ENCODE peak calls at places on chromosomes 3 and 15, in seven cellular contexts. M is endodermal cell; P is NCI-H2171 treated with DMSO at 0.1 percent for 48 hours; G is fibroblast of the conjunctiva; V is stimulated activated naive CD8-positive, alpha-beta T cell treated with anti-CD3 and anti-CD28 coated beads, Interleukin-15, amount 100 ng/mL, for 72 hours; E is NB4; Y is GF-D8. D is an unnamed sample.

GRCh38 chr3:180358179-180358578 is 243.8 kb upstream of the TTC14 start:
- DNase-seq in M (no peak), P (no peak), G (no peak), V (no peak), E (no peak), Y (no peak), D (no peak)

GRCh38 chr3:46884929-46885328 is 7.4 kb downstream of the PTH1R start:
- DNase-seq in M (no peak), P (no peak), G (no peak), V (no peak), E (no peak), Y (no peak), D (no peak)

GRCh38 chr15:78000089-78000926 is 77.2 kb downstream of the TBC1D2B start:
- DNase-seq in M (peak; percentile 98), P (peak; percentile 15), G (peak; percentile 64), V (peak; percentile 82), E (peak; percentile 78), Y (no peak), D (peak; percentile 96)

GRCh38 chr3:10940106-10940505 is 52.4 kb upstream of the SLC6A1 start:
- DNase-seq in M (no peak), P (no peak), G (no peak), V (no peak), E (no peak), Y (no peak), D (no peak)

GRCh38 chr15:51793521-51793920 is 35.9 kb upstream of the TMOD3 start:
- DNase-seq in M (no peak), P (no peak), G (peak; percentile 75), V (no peak), E (no peak), Y (no peak), D (no peak)

GRCh38 chr3:110436209-110436608 is 635.4 kb upstream of the NECTIN3 start:
- DNase-seq in M (no peak), P (no peak), G (no peak), V (no peak), E (no peak), Y (no peak), D (no peak)

GRCh38 chr3:133472242-133472641 is 72.4 kb downstream of the BFSP2 start:
- DNase-seq in M (peak; percentile 83), P (no peak), G (no peak), V (no peak), E (no peak), Y (no peak), D (peak; percentile 86)

GRCh38 chr15:57752426-57752825 is 45.9 kb downstream of the POLR2M start:
- DNase-seq in M (peak; percentile 76), P (no peak), G (no peak), V (no peak), E (no peak), Y (no peak), D (no peak)

GRCh38 chr15:36814085-36814484 is 234.7 kb downstream of the CDIN1 start:
- DNase-seq in M (no peak), P (no peak), G (no peak), V (no peak), E (no peak), Y (no peak), D (no peak)

GRCh38 chr3:97825101-97825500 is 3.3 kb downstream of the CRYBG3 start:
- DNase-seq in M (no peak), P (no peak), G (no peak), V (no peak), E (no peak), Y (no peak), D (no peak)

GRCh38 chr3:113717818-113718217 is 21.4 kb upstream of the USF3 start:
- DNase-seq in M (no peak), P (no peak), G (no peak), V (no peak), E (no peak), Y (no peak), D (no peak)

GRCh38 chr3:147521646-147522045 is 112.5 kb downstream of the ZIC1 start:
- DNase-seq in M (no peak), P (no peak), G (peak; percentile 3), V (no peak), E (no peak), Y (no peak), D (no peak)

GRCh38 chr3:140296796-140297352 is 361.9 kb downstream of the CLSTN2 start:
- DNase-seq in M (no peak), P (peak; percentile 14), G (peak; percentile 78), V (no peak), E (no peak), Y (no peak), D (no peak)

GRCh38 chr15:65423977-65424679 is 1.4 kb upstream of the IGDCC4 start:
- DNase-seq in M (peak; percentile 52), P (no peak), G (no peak), V (peak; percentile 2), E (peak; percentile 51), Y (no peak), D (no peak)

GRCh38 chr3:17983106-17983505 is 240.7 kb upstream of the TBC1D5 start:
- DNase-seq in M (no peak), P (no peak), G (no peak), V (no peak), E (peak; percentile 99), Y (peak; percentile 98), D (no peak)

GRCh38 chr15:67116742-67117141 is 51.3 kb downstream of the SMAD3 start:
- DNase-seq in M (no peak), P (no peak), G (no peak), V (no peak), E (no peak), Y (no peak), D (no peak)

GRCh38 chr3:33694944-33695343 is 23.1 kb downstream of the CLASP2 start:
- DNase-seq in M (no peak), P (no peak), G (no peak), V (no peak), E (no peak), Y (no peak), D (no peak)

GRCh38 chr3:53534996-53535395 is 40.6 kb downstream of the CACNA1D start:
- DNase-seq in M (no peak), P (peak; percentile 72), G (no peak), V (no peak), E (no peak), Y (no peak), D (no peak)

GRCh38 chr3:49738067-49738713 is 14.4 kb upstream of the GMPPB start:
- DNase-seq in M (no peak), P (no peak), G (no peak), V (no peak), E (no peak), Y (no peak), D (no peak)

GRCh38 chr3:128122013-128122412 is 1.6 kb downstream of the RUVBL1 start:
- DNase-seq in M (no peak), P (no peak), G (no peak), V (no peak), E (no peak), Y (no peak), D (no peak)

GRCh38 chr3:99633887-99634558 is 4.4 kb upstream of the COL8A1 start:
- DNase-seq in M (peak; percentile 51), P (no peak), G (no peak), V (no peak), E (no peak), Y (no peak), D (no peak)

GRCh38 chr15:92915766-92916435 is 15.8 kb downstream of the CHD2 start:
- DNase-seq in M (no peak), P (no peak), G (no peak), V (no peak), E (no peak), Y (no peak), D (no peak)

GRCh38 chr3:45929042-45929679 is 14.1 kb upstream of the CXCR6 start:
- DNase-seq in M (peak; percentile 78), P (peak; percentile 1), G (no peak), V (peak; percentile 69), E (peak; percentile 52), Y (no peak), D (peak; percentile 81)

GRCh38 chr3:195546130-195546560 is 3.0 kb upstream of the PPP1R2 start:
- DNase-seq in M (no peak), P (no peak), G (peak; percentile 80), V (no peak), E (no peak), Y (no peak), D (no peak)